ENCODE peak calls at places on chromosomes 6 and 20, in four cellular contexts. T is heart left ventricle; K is fibroblast of lung; F is CD8-positive, alpha-beta T cell. Q is an unnamed sample.
A peak's percentile ranks its signal among the peaks of the same experiment; 100 is the strongest.

GRCh38 chr6:158625881-158626305 is 18.6 kb downstream of the DYNLT1 start:
- DNase-seq in T (no peak), K (no peak), F (no peak), Q (no peak)

GRCh38 chr20:25011261-25011660 is 18.7 kb upstream of the APMAP start:
- DNase-seq in T (peak; percentile 12), K (no peak), F (no peak), Q (no peak)

GRCh38 chr6:74362391-74362790 is 666.4 kb downstream of the CD109 start:
- DNase-seq in T (no peak), K (no peak), F (no peak), Q (no peak)

GRCh38 chr6:100466410-100467143 is 1.9 kb upstream of the SIM1 start:
- DNase-seq in T (no peak), K (no peak), F (no peak), Q (no peak)

GRCh38 chr6:16804515-16805161 is 43.4 kb upstream of the ATXN1 start:
- DNase-seq in T (no peak), K (no peak), F (no peak), Q (no peak)

GRCh38 chr6:109795994-109796555 is 105.0 kb downstream of the FIG4 start:
- DNase-seq in T (no peak), K (no peak), F (no peak), Q (no peak)

GRCh38 chr6:165086746-165087145 is 222.7 kb downstream of the C6orf118 start:
- DNase-seq in T (no peak), K (no peak), F (no peak), Q (no peak)

GRCh38 chr6:108437821-108438220 is 122.9 kb upstream of the FOXO3 start:
- DNase-seq in T (no peak), K (no peak), F (no peak), Q (no peak)

GRCh38 chr6:160248538-160248937 is 10.1 kb downstream of the SLC22A2 start:
- DNase-seq in T (no peak), K (no peak), F (no peak), Q (no peak)

GRCh38 chr6:157964139-157964538 is 17.5 kb upstream of the SYNJ2 start:
- DNase-seq in T (no peak), K (peak; percentile 36), F (no peak), Q (no peak)

GRCh38 chr20:43746344-43747137 is 19.7 kb upstream of the GTSF1L start:
- DNase-seq in T (no peak), K (no peak), F (no peak), Q (peak; percentile 82)

GRCh38 chr6:14996892-14997291 is 249.0 kb upstream of the JARID2 start:
- DNase-seq in T (no peak), K (no peak), F (no peak), Q (no peak)

GRCh38 chr6:71706523-71706922 is 179.8 kb upstream of the RIMS1 start:
- DNase-seq in T (no peak), K (no peak), F (no peak), Q (no peak)

GRCh38 chr20:9458075-9458818 is 56.1 kb upstream of the LAMP5 start:
- DNase-seq in T (no peak), K (peak; percentile 47), F (no peak), Q (peak; percentile 67)
- H3K4me1 ChIP-seq in T (no peaks in the 10 kb centered on the region), K (no peaks in the 10 kb centered on the region), F (no peaks in the 10 kb centered on the region), Q (no peaks in the 10 kb centered on the region)

GRCh38 chr20:62881662-62882395 is 20.2 kb upstream of the TCFL5 start:
- DNase-seq in T (no peak), K (no peak), F (no peak), Q (no peak)

GRCh38 chr20:62880147-62880934 is 18.7 kb upstream of the TCFL5 start:
- DNase-seq in T (no peak), K (no peak), F (no peak), Q (no peak)

GRCh38 chr20:62878244-62879030 is 16.8 kb upstream of the TCFL5 start:
- DNase-seq in T (no peak), K (no peak), F (no peak), Q (no peak)

GRCh38 chr20:62880935-62881661 is 19.5 kb upstream of the TCFL5 start:
- DNase-seq in T (no peak), K (no peak), F (no peak), Q (no peak)

DNA sequence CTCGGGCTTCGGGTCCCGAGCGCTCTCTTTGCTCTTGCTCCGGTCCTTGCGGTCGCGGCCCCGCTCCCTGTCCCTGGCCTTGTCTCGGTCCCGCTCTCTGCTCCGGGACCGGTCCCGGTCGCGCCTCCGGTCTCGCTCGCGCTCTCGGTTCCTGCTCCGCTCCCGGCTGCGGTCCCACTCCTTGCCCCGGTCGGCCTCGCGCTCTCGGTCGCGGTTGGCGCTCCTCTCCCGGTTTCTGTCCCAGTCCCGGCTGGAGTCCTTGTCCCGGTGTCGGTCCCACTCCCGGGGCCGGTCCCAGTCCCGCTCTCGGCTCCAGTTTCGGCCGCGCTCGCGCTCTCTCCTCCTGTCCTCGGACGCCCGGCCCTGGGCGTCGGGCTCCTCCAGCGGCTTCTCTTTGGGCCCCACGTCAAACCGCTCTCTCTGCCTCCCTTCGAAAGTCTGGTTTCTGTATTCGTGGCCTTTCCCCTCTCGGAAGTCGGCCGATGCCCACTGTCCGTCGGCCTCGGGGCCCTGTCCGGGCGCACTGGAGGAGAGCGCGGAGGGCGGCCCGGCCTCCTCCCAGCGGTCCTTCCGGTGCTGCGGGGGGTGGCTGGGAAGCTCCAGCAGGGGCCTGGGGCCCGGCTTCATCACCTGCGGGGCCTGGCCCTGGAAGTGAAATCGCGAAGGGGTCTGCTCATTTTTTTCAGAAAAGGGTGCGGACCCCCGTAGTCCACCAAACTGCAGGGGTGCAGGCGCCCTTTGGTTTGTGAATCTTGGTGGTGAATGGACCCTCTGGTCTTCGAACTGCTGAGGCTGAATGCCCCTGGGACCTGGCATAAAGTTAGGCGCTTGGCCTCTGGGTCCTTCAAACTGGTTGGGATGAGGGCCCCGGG is 17.9 kb upstream of the TCFL5 start:
- DNase-seq in T (no peak), K (no peak), F (no peak), Q (no peak)
- H3K4me3 ChIP-seq in T (peak overlapping the region; percentile 36), K (no peak overlapping the region), F (no peak overlapping the region), Q (no peak overlapping the region)

DNA sequence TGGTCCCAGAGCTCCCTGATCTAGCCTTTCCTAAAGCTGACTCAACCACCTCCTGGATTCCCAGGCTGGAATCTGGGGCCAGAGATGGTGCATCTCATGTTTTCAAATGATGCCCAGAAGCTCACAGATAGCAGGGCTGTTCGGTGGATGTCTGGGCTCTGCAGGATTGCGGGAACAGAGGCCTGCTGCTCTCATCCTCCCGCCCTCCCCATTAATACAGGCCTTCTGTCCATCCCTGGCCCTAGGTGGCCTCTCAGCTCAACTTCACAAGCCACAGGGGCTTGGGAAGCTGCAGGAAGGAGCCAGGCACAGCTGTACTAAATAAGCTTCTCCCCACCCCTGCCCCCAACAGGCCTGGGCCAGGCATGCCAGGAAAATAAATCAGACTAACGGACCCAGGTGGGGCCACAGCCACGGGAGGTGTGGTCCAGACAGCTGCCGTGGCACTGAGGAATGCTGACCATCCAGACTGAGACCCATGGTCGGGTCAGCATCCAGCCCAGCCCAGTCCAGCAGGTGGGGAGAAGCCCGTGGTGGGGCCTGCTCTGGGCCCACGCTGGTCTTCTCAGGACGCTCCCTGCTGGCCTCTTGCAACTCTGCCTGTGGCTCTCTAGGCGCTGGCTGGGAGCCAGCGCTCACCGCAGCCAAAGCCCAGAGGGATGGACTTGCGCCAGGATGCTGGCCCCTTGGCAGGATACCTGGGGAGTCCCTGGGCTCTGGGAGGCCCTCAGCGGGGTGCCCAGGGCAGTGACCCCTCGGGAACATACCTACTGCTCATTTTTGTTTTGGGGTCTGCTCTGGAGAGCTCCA is 8.5 kb upstream of the YTHDF1 start:
- DNase-seq in T (peak; percentile 45), K (peak; percentile 51), F (no peak), Q (peak; percentile 76)
- TF ChIP-seq CTCF in T (no peak), K (no peak), F (no peak), Q (peak; percentile 43)

DNA sequence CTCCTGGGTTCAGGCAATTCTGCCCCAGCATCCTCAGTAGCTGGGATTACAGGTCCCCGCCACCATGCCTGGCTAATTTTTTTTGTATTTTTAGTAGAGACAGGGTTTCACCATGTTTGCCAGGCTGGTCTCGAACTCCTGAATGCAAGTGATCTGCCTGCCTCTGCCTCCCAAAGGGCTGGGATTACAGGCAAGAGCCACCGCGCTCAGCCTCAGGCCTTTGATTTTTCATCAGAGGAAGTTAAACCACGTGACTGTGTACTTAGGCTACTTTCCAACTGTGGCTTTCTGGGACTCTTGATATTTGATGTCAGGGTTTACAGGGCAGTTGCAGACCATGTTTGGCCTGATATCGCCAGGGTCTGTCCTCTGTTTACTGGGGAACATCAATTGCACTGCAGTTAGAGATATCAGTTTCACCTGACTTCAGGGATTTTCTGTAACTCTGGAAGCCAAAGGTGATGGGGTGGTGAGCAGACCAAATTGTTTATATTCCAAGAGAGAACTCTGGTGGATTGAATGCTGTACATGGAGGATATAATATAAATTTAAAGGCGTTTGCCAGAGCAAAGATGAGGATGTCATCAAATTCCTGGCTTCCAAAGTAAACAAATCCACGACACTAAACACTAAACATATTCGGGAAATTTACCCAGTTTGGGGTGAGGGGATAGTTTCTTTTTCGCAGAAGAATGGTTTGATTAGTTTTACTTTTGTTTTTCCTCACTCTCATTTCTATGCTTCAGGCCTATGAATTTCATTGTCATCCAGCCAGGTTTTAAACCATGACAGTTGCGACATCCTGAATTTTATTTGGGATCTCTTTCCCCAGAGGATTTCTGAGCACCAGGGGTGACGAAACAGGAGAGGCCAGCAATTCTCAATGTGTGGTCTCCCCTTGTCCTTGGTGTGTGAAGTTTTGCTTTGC is 4.2 kb downstream of the PSMF1 start:
- DNase-seq in T (peak; percentile 36), K (peak; percentile 76), F (no peak), Q (no peak)
- H3K4me1 ChIP-seq in T (peaks cover 59% of the 10 kb centered on the region), K (peaks cover 13% of the 10 kb centered on the region), F (peaks cover 54% of the 10 kb centered on the region), Q (no peaks in the 10 kb centered on the region)

GRCh38 chr6:1312193-1312443 is 220 bp downstream of the FOXQ1 start:
- DNase-seq in T (no peak), K (no peak), F (no peak), Q (no peak)
- H3K4me3 ChIP-seq in T (peak overlapping the region; percentile 53), K (peak overlapping the region; percentile 64), F (no peak overlapping the region), Q (no peak overlapping the region)

GRCh38 chr6:168448243-168448855 is 7.4 kb downstream of the SMOC2 start:
- DNase-seq in T (no peak), K (no peak), F (no peak), Q (no peak)

GRCh38 chr6:168452685-168453377 is 11.8 kb downstream of the SMOC2 start:
- DNase-seq in T (no peak), K (no peak), F (no peak), Q (no peak)

GRCh38 chr6:168447741-168448140 is 6.8 kb downstream of the SMOC2 start:
- DNase-seq in T (no peak), K (no peak), F (no peak), Q (no peak)

GRCh38 chr6:168450921-168451320 is 9.9 kb downstream of the SMOC2 start:
- DNase-seq in T (no peak), K (no peak), F (no peak), Q (no peak)

DNA sequence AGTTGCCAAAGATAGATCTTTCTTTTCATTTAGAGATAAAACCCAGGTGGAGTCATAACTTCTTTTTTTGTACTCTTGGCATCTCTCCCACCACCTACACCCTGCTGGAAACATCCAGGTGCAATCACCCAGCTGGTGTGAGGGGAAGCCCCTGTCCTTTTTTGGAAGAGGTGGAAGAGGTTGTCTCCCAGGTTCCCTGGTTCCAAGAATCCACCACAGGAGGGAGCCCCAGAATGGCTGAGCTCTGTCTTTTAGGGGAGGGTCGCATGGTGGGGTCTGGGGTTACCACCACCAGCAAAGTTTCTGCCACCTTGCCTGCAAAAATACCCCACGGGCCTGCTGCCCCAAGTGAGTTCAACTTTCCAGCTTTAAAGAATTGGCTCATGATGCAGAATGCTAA is 10.8 kb downstream of the SMOC2 start:
- DNase-seq in T (no peak), K (no peak), F (no peak), Q (no peak)
- TF ChIP-seq CTCF in T (no peak), K (no peak), F (no peak), Q (peak; percentile 28)

GRCh38 chr6:111846511-111847409 is 26.5 kb downstream of the FYN start:
- DNase-seq in T (peak; percentile 70), K (no peak), F (no peak), Q (peak; percentile 30)
- H3K4me1 ChIP-seq in T (peaks cover 100% of the 10 kb centered on the region), K (peaks cover 6% of the 10 kb centered on the region), F (peaks cover 98% of the 10 kb centered on the region), Q (peaks cover 34% of the 10 kb centered on the region)

Q was measured in BE2C.